ENCODE peak calls at places on chromosomes 2 and 18, in seven cellular contexts. T is cardiac muscle cell; W is A549; Q is CD8-positive, alpha-beta T cell; C is right lobe of liver; I is Peyer's patch; G is PC-9. Z is an unnamed sample.

GRCh38 chr2:29417630-29418029 is 302.4 kb downstream of the CLIP4 start:
- DNase-seq in T (no peak), C (no peak), W (no peak), G (no peak), I (no peak), Q (no peak), Z (no peak)

GRCh38 chr2:121172456-121172855 is 112.5 kb downstream of the TFCP2L1 start:
- DNase-seq in C (no peak), T (no peak), I (no peak), Q (no peak), G (no peak), W (no peak), Z (no peak)

GRCh38 chr18:70263336-70263735 is 25.5 kb upstream of the SOCS6 start:
- DNase-seq in C (no peak), T (no peak), Q (no peak), I (no peak), W (no peak), G (no peak), Z (no peak)

GRCh38 chr2:32450851-32451250 is 94.0 kb downstream of the BIRC6 start:
- DNase-seq in I (no peak), T (no peak), C (no peak), Q (no peak), W (no peak), G (no peak), Z (no peak)

GRCh38 chr18:57051586-57052044 is 95.3 kb upstream of the BOD1L2 start:
- DNase-seq in C (peak; percentile 58), G (no peak), Q (no peak), I (peak; percentile 91), W (no peak), T (peak; percentile 78), Z (no peak)

GRCh38 chr18:58484989-58485962 is 143.6 kb downstream of the ALPK2 start:
- DNase-seq in T (peak; percentile 44), W (no peak), Q (no peak), G (no peak), I (no peak), C (no peak), Z (no peak)

GRCh38 chr2:237626813-237627451 is 455 bp upstream of the LRRFIP1 start:
- DNase-seq in G (no peak), T (no peak), I (no peak), W (no peak), C (peak; percentile 46), Q (no peak), Z (no peak)

GRCh38 chr2:30514134-30514860 is 67.3 kb downstream of the LCLAT1 start:
- DNase-seq in T (peak; percentile 83), Q (no peak), G (no peak), W (no peak), C (no peak), I (no peak), Z (no peak)

GRCh38 chr2:100624536-100624935 is 61.7 kb downstream of the PDCL3 start:
- DNase-seq in W (no peak), C (no peak), T (no peak), G (no peak), I (peak; percentile 3), Q (no peak), Z (no peak)

GRCh38 chr2:168456526-168457176 is 579 bp downstream of the CERS6 start:
- DNase-seq in T (peak; percentile 75), C (peak; percentile 60), I (peak; percentile 60), Q (peak; percentile 36), W (peak; percentile 18), G (no peak), Z (peak; percentile 60)

GRCh38 chr2:54658548-54659207 is 64.8 kb upstream of the EML6 start:
- DNase-seq in C (no peak), G (no peak), Q (no peak), W (no peak), I (no peak), T (no peak), Z (no peak)

GRCh38 chr18:76274470-76275289 is 220.4 kb downstream of the ZNF516 start:
- DNase-seq in C (no peak), T (peak; percentile 42), W (peak; percentile 14), Q (no peak), I (no peak), G (no peak), Z (peak; percentile 35)

GRCh38 chr2:235485362-235485761 is 8.5 kb upstream of the AGAP1 start:
- DNase-seq in C (no peak), G (peak; percentile 45), Q (no peak), I (no peak), T (no peak), W (no peak), Z (no peak)

GRCh38 chr2:73970850-73971471 is 13.7 kb upstream of the TET3 start:
- DNase-seq in Q (peak; percentile 53), G (no peak), T (peak; percentile 65), I (peak; percentile 89), C (peak; percentile 70), W (no peak), Z (no peak)

GRCh38 chr2:77999376-77999775 is 477.2 kb upstream of the LRRTM4 start:
- DNase-seq in T (no peak), I (no peak), G (no peak), C (no peak), W (no peak), Q (no peak), Z (no peak)

GRCh38 chr2:98940102-98940501 is 4.1 kb upstream of the CRACDL start:
- DNase-seq in Q (no peak), G (no peak), I (no peak), W (no peak), C (no peak), T (no peak), Z (no peak)

GRCh38 chr18:36628435-36629094 is 200.2 kb downstream of the TPGS2 start:
- DNase-seq in Q (no peak), G (no peak), W (no peak), T (no peak), I (no peak), C (no peak), Z (no peak)

GRCh38 chr2:127157651-127158460 is 50.9 kb upstream of the BIN1 start:
- DNase-seq in T (peak; percentile 69), Q (no peak), G (no peak), I (no peak), W (no peak), C (no peak), Z (peak; percentile 60)

GRCh38 chr2:132621131-132621875 is 48.7 kb downstream of the LYPD1 start:
- DNase-seq in T (no peak), W (no peak), G (no peak), I (no peak), Q (no peak), C (peak; percentile 51), Z (no peak)

GRCh38 chr2:170820647-170821630 is 4.3 kb downstream of the GAD1 start:
- DNase-seq in I (no peak), C (no peak), G (no peak), T (no peak), Q (no peak), W (no peak), Z (no peak)

GRCh38 chr18:34998677-34999076 is 42.5 kb upstream of the MAPRE2 start:
- DNase-seq in G (no peak), C (no peak), W (no peak), Q (no peak), T (no peak), I (no peak), Z (no peak)

GRCh38 chr2:98909381-98910211 is 26.4 kb downstream of the CRACDL start:
- DNase-seq in C (no peak), G (peak; percentile 91), I (peak; percentile 46), T (peak; percentile 88), W (no peak), Q (no peak), Z (peak; percentile 88)

GRCh38 chr2:136248242-136248641 is 130.3 kb upstream of the CXCR4 start:
- DNase-seq in C (no peak), Q (no peak), I (no peak), W (no peak), G (no peak), T (no peak), Z (no peak)

GRCh38 chr18:9711361-9712129 is 3.4 kb downstream of the RAB31 start:
- DNase-seq in W (no peak), C (no peak), T (no peak), Q (no peak), I (peak; percentile 56), G (no peak), Z (no peak)

GRCh38 chr18:9708882-9709877 is 1.1 kb downstream of the RAB31 start:
- DNase-seq in C (no peak), W (no peak), T (peak; percentile 35), G (peak; percentile 51), I (peak; percentile 55), Q (no peak), Z (no peak)

GRCh38 chr18:9708057-9708881 is at the start of gene RAB31:
- DNase-seq in G (no peak), W (peak; percentile 44), Q (no peak), C (peak; percentile 79), I (peak; percentile 78), T (peak; percentile 81), Z (peak; percentile 71)

GRCh38 chr18:9712130-9712577 is 4.1 kb downstream of the RAB31 start:
- DNase-seq in G (no peak), C (no peak), T (no peak), W (no peak), I (peak; percentile 45), Q (no peak), Z (no peak)

GRCh38 chr18:9710037-9710436 is 1.9 kb downstream of the RAB31 start:
- DNase-seq in Q (no peak), G (no peak), T (no peak), I (no peak), W (no peak), C (no peak), Z (no peak)
- H3K4me3 ChIP-seq in Q (no peak overlapping the region), G (peak overlapping the region; percentile 83), T (no peak overlapping the region), I (peak overlapping the region; percentile 81), W (no peak overlapping the region), C (no peak overlapping the region), Z (no peak overlapping the region)

GRCh38 chr2:241324775-241325174 is 9.1 kb downstream of the SEPTIN2 start:
- DNase-seq in C (no peak), I (no peak), W (no peak), G (no peak), Q (no peak), T (no peak), Z (no peak)
- H3K4me1 ChIP-seq in C (peaks cover 23% of the 10 kb centered on the region), I (peaks cover 23% of the 10 kb centered on the region), W (peaks cover 26% of the 10 kb centered on the region), G (peaks cover 4% of the 10 kb centered on the region), Q (peaks cover 15% of the 10 kb centered on the region), T (peaks cover 19% of the 10 kb centered on the region), Z (no peaks in the 10 kb centered on the region)

DNA sequence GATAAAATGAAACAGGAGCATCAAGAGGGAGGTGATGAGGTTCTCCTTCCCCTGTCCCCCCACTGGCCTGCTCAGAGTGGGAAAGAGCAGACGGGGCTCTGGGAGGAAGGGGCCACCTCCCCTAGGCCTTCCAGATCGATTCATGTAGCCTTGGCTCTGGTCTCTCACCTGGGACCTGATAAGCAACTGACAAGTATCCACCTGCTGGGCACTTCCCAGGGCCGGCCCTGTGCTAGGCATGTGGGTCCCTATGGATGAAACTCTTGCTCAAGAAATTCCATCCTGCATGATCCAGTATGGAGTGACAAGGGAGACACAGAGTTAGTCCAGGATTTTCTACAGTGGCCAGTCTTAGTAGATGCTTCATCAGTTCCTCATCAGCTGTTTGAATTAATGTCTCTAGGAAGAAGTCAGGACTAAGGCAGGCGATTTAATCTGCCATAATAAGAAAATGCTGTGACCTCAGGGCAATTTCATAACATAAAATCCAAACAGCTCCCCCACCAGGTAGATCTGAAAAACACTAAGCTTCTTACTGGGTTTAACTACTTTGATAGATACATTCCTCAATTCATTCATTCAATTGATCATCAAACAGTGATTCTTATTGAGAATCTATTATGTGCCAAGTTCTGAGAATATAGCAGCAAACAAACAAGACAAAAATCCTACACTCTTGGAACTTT is 44.7 kb upstream of the ZFP36L2 start:
- DNase-seq in G (no peak), Q (no peak), C (no peak), T (no peak), W (no peak), I (no peak), Z (no peak)
- TF ChIP-seq CTCF in G (no peak), Q (no peak), C (no peak), T (peak; percentile 15), W (peak; percentile 9), I (no peak), Z (no peak)

GRCh38 chr2:138779451-138780440 is at the start of gene NXPH2:
- DNase-seq in I (no peak), C (no peak), T (peak; percentile 61), G (no peak), W (no peak), Q (no peak), Z (no peak)
- H3K4me3 ChIP-seq in I (no peak within 1 kb of the TSS), C (peak within 1 kb of the TSS; percentile 33), T (peak within 1 kb of the TSS; percentile 50), G (no peak within 1 kb of the TSS), W (peak within 1 kb of the TSS; percentile 43), Q (no peak within 1 kb of the TSS), Z (no peak within 1 kb of the TSS)